ENCODE peak calls at places on chromosomes 6 and 20, in nine cellular contexts. One of them, this sample, is unnamed.
A peak's percentile ranks its signal among the peaks of the same experiment; 100 is the strongest.

GRCh38 chr6:3518356-3518841 is 61.5 kb upstream of the SLC22A23 start:
- DNase-seq in H9: peak; percentile 43
- DNase-seq in LoVo: peak; percentile 83
- DNase-seq in naive B cell: no peak
- DNase-seq in choroid plexus epithelial cell: peak; percentile 43
- DNase-seq in brain microvascular endothelial cell: no peak
- DNase-seq in activated naive CD4-positive, alpha-beta T cell treated with Interleukin-2 at 50 U/mL for 16 hours: no peak
- DNase-seq in Daoy: peak; percentile 89
- DNase-seq in stimulated activated CD8-positive, alpha-beta memory T cell treated with anti-CD3 and anti-CD28 coated beads, Interleukin-15, amount 100 ng/mL, for 24 hours: no peak
- DNase-seq in this sample: no peak

GRCh38 chr6:42239333-42239732 is 21.7 kb upstream of the MRPS10 start:
- DNase-seq in choroid plexus epithelial cell: peak; percentile 42
- DNase-seq in Daoy: peak; percentile 58
- DNase-seq in H9: no peak
- DNase-seq in activated naive CD4-positive, alpha-beta T cell treated with Interleukin-2 at 50 U/mL for 16 hours: no peak
- DNase-seq in LoVo: peak; percentile 65
- DNase-seq in brain microvascular endothelial cell: no peak
- DNase-seq in naive B cell: no peak
- DNase-seq in stimulated activated CD8-positive, alpha-beta memory T cell treated with anti-CD3 and anti-CD28 coated beads, Interleukin-15, amount 100 ng/mL, for 24 hours: no peak
- DNase-seq in this sample: no peak

GRCh38 chr6:71979911-71980310 is 93.6 kb downstream of the RIMS1 start:
- DNase-seq in choroid plexus epithelial cell: no peak
- DNase-seq in stimulated activated CD8-positive, alpha-beta memory T cell treated with anti-CD3 and anti-CD28 coated beads, Interleukin-15, amount 100 ng/mL, for 24 hours: no peak
- DNase-seq in H9: no peak
- DNase-seq in activated naive CD4-positive, alpha-beta T cell treated with Interleukin-2 at 50 U/mL for 16 hours: no peak
- DNase-seq in LoVo: no peak
- DNase-seq in Daoy: peak; percentile 15
- DNase-seq in naive B cell: no peak
- DNase-seq in brain microvascular endothelial cell: no peak
- DNase-seq in this sample: no peak

GRCh38 chr6:2919401-2919800 is 16.3 kb upstream of the SERPINB9 start:
- DNase-seq in brain microvascular endothelial cell: no peak
- DNase-seq in naive B cell: no peak
- DNase-seq in Daoy: no peak
- DNase-seq in stimulated activated CD8-positive, alpha-beta memory T cell treated with anti-CD3 and anti-CD28 coated beads, Interleukin-15, amount 100 ng/mL, for 24 hours: no peak
- DNase-seq in LoVo: no peak
- DNase-seq in activated naive CD4-positive, alpha-beta T cell treated with Interleukin-2 at 50 U/mL for 16 hours: no peak
- DNase-seq in choroid plexus epithelial cell: no peak
- DNase-seq in H9: peak; percentile 24
- DNase-seq in this sample: no peak

GRCh38 chr20:2234788-2235187 is 61.0 kb upstream of the TGM3 start:
- DNase-seq in activated naive CD4-positive, alpha-beta T cell treated with Interleukin-2 at 50 U/mL for 16 hours: no peak
- DNase-seq in stimulated activated CD8-positive, alpha-beta memory T cell treated with anti-CD3 and anti-CD28 coated beads, Interleukin-15, amount 100 ng/mL, for 24 hours: no peak
- DNase-seq in H9: peak; percentile 68
- DNase-seq in LoVo: no peak
- DNase-seq in Daoy: peak; percentile 32
- DNase-seq in naive B cell: no peak
- DNase-seq in brain microvascular endothelial cell: no peak
- DNase-seq in choroid plexus epithelial cell: peak; percentile 6
- DNase-seq in this sample: no peak

GRCh38 chr6:42387336-42387735 is 64.4 kb downstream of the TRERF1 start:
- DNase-seq in choroid plexus epithelial cell: no peak
- DNase-seq in H9: no peak
- DNase-seq in activated naive CD4-positive, alpha-beta T cell treated with Interleukin-2 at 50 U/mL for 16 hours: peak; percentile 64
- DNase-seq in LoVo: no peak
- DNase-seq in brain microvascular endothelial cell: no peak
- DNase-seq in Daoy: peak; percentile 36
- DNase-seq in naive B cell: no peak
- DNase-seq in stimulated activated CD8-positive, alpha-beta memory T cell treated with anti-CD3 and anti-CD28 coated beads, Interleukin-15, amount 100 ng/mL, for 24 hours: no peak
- DNase-seq in this sample: no peak

GRCh38 chr6:33213166-33213988 is 5.1 kb downstream of the RING1 start:
- DNase-seq in activated naive CD4-positive, alpha-beta T cell treated with Interleukin-2 at 50 U/mL for 16 hours: no peak
- DNase-seq in H9: no peak
- DNase-seq in naive B cell: peak; percentile 21
- DNase-seq in Daoy: peak; percentile 46
- DNase-seq in stimulated activated CD8-positive, alpha-beta memory T cell treated with anti-CD3 and anti-CD28 coated beads, Interleukin-15, amount 100 ng/mL, for 24 hours: no peak
- DNase-seq in brain microvascular endothelial cell: no peak
- DNase-seq in LoVo: no peak
- DNase-seq in choroid plexus epithelial cell: no peak
- DNase-seq in this sample: no peak

GRCh38 chr20:15060265-15061060 is 723.1 kb upstream of the FLRT3 start:
- DNase-seq in choroid plexus epithelial cell: no peak
- DNase-seq in naive B cell: no peak
- DNase-seq in brain microvascular endothelial cell: no peak
- DNase-seq in activated naive CD4-positive, alpha-beta T cell treated with Interleukin-2 at 50 U/mL for 16 hours: no peak
- DNase-seq in Daoy: no peak
- DNase-seq in LoVo: no peak
- DNase-seq in stimulated activated CD8-positive, alpha-beta memory T cell treated with anti-CD3 and anti-CD28 coated beads, Interleukin-15, amount 100 ng/mL, for 24 hours: no peak
- DNase-seq in H9: no peak
- DNase-seq in this sample: no peak

GRCh38 chr6:97440590-97441176 is 157.7 kb upstream of the MMS22L start:
- DNase-seq in H9: peak; percentile 55
- DNase-seq in brain microvascular endothelial cell: peak; percentile 42
- DNase-seq in choroid plexus epithelial cell: peak; percentile 63
- DNase-seq in stimulated activated CD8-positive, alpha-beta memory T cell treated with anti-CD3 and anti-CD28 coated beads, Interleukin-15, amount 100 ng/mL, for 24 hours: no peak
- DNase-seq in activated naive CD4-positive, alpha-beta T cell treated with Interleukin-2 at 50 U/mL for 16 hours: no peak
- DNase-seq in Daoy: peak; percentile 46
- DNase-seq in naive B cell: no peak
- DNase-seq in LoVo: peak; percentile 2
- DNase-seq in this sample: peak; percentile 91

GRCh38 chr20:19840111-19840705 is 82.2 kb downstream of the RIN2 start:
- DNase-seq in choroid plexus epithelial cell: no peak
- DNase-seq in stimulated activated CD8-positive, alpha-beta memory T cell treated with anti-CD3 and anti-CD28 coated beads, Interleukin-15, amount 100 ng/mL, for 24 hours: no peak
- DNase-seq in LoVo: peak; percentile 51
- DNase-seq in Daoy: no peak
- DNase-seq in naive B cell: no peak
- DNase-seq in brain microvascular endothelial cell: no peak
- DNase-seq in activated naive CD4-positive, alpha-beta T cell treated with Interleukin-2 at 50 U/mL for 16 hours: no peak
- DNase-seq in H9: no peak
- DNase-seq in this sample: no peak

GRCh38 chr6:5333653-5334052 is 72.3 kb downstream of the FARS2 start:
- DNase-seq in activated naive CD4-positive, alpha-beta T cell treated with Interleukin-2 at 50 U/mL for 16 hours: no peak
- DNase-seq in H9: no peak
- DNase-seq in stimulated activated CD8-positive, alpha-beta memory T cell treated with anti-CD3 and anti-CD28 coated beads, Interleukin-15, amount 100 ng/mL, for 24 hours: no peak
- DNase-seq in brain microvascular endothelial cell: no peak
- DNase-seq in Daoy: peak; percentile 9
- DNase-seq in LoVo: no peak
- DNase-seq in choroid plexus epithelial cell: no peak
- DNase-seq in naive B cell: no peak
- DNase-seq in this sample: no peak

GRCh38 chr20:17556842-17557674 is 12.8 kb upstream of the DSTN start:
- DNase-seq in brain microvascular endothelial cell: no peak
- DNase-seq in choroid plexus epithelial cell: no peak
- DNase-seq in stimulated activated CD8-positive, alpha-beta memory T cell treated with anti-CD3 and anti-CD28 coated beads, Interleukin-15, amount 100 ng/mL, for 24 hours: no peak
- DNase-seq in Daoy: peak; percentile 65
- DNase-seq in LoVo: peak; percentile 8
- DNase-seq in naive B cell: no peak
- DNase-seq in activated naive CD4-positive, alpha-beta T cell treated with Interleukin-2 at 50 U/mL for 16 hours: no peak
- DNase-seq in H9: peak; percentile 38
- DNase-seq in this sample: peak; percentile 7

GRCh38 chr20:62149532-62150235 is 6.1 kb downstream of the SS18L1 start:
- DNase-seq in choroid plexus epithelial cell: peak; percentile 67
- DNase-seq in Daoy: no peak
- DNase-seq in activated naive CD4-positive, alpha-beta T cell treated with Interleukin-2 at 50 U/mL for 16 hours: no peak
- DNase-seq in stimulated activated CD8-positive, alpha-beta memory T cell treated with anti-CD3 and anti-CD28 coated beads, Interleukin-15, amount 100 ng/mL, for 24 hours: no peak
- DNase-seq in naive B cell: no peak
- DNase-seq in brain microvascular endothelial cell: no peak
- DNase-seq in H9: peak; percentile 62
- DNase-seq in LoVo: no peak
- DNase-seq in this sample: no peak

GRCh38 chr6:156421933-156422332 is 355.2 kb upstream of the ARID1B start:
- DNase-seq in activated naive CD4-positive, alpha-beta T cell treated with Interleukin-2 at 50 U/mL for 16 hours: no peak
- DNase-seq in brain microvascular endothelial cell: no peak
- DNase-seq in choroid plexus epithelial cell: no peak
- DNase-seq in stimulated activated CD8-positive, alpha-beta memory T cell treated with anti-CD3 and anti-CD28 coated beads, Interleukin-15, amount 100 ng/mL, for 24 hours: no peak
- DNase-seq in LoVo: no peak
- DNase-seq in H9: no peak
- DNase-seq in naive B cell: no peak
- DNase-seq in Daoy: no peak
- DNase-seq in this sample: no peak

GRCh38 chr6:16415677-16416076 is 177.3 kb downstream of the GMPR start:
- DNase-seq in naive B cell: no peak
- DNase-seq in Daoy: no peak
- DNase-seq in H9: no peak
- DNase-seq in choroid plexus epithelial cell: no peak
- DNase-seq in stimulated activated CD8-positive, alpha-beta memory T cell treated with anti-CD3 and anti-CD28 coated beads, Interleukin-15, amount 100 ng/mL, for 24 hours: no peak
- DNase-seq in LoVo: no peak
- DNase-seq in brain microvascular endothelial cell: no peak
- DNase-seq in activated naive CD4-positive, alpha-beta T cell treated with Interleukin-2 at 50 U/mL for 16 hours: no peak
- DNase-seq in this sample: no peak

GRCh38 chr6:169190144-169190584 is 63.5 kb downstream of the THBS2 start:
- DNase-seq in naive B cell: no peak
- DNase-seq in brain microvascular endothelial cell: peak; percentile 83
- DNase-seq in H9: no peak
- DNase-seq in activated naive CD4-positive, alpha-beta T cell treated with Interleukin-2 at 50 U/mL for 16 hours: no peak
- DNase-seq in stimulated activated CD8-positive, alpha-beta memory T cell treated with anti-CD3 and anti-CD28 coated beads, Interleukin-15, amount 100 ng/mL, for 24 hours: no peak
- DNase-seq in choroid plexus epithelial cell: peak; percentile 89
- DNase-seq in Daoy: peak; percentile 41
- DNase-seq in LoVo: no peak
- DNase-seq in this sample: no peak

GRCh38 chr6:167568407-167569024 is 243.6 kb downstream of the TTLL2 start:
- DNase-seq in LoVo: no peak
- DNase-seq in H9: no peak
- DNase-seq in stimulated activated CD8-positive, alpha-beta memory T cell treated with anti-CD3 and anti-CD28 coated beads, Interleukin-15, amount 100 ng/mL, for 24 hours: no peak
- DNase-seq in naive B cell: no peak
- DNase-seq in activated naive CD4-positive, alpha-beta T cell treated with Interleukin-2 at 50 U/mL for 16 hours: no peak
- DNase-seq in brain microvascular endothelial cell: no peak
- DNase-seq in Daoy: no peak
- DNase-seq in choroid plexus epithelial cell: no peak
- DNase-seq in this sample: no peak

GRCh38 chr20:58097943-58098342 is 130.5 kb downstream of the ANKRD60 start:
- DNase-seq in choroid plexus epithelial cell: no peak
- DNase-seq in LoVo: no peak
- DNase-seq in Daoy: no peak
- DNase-seq in H9: no peak
- DNase-seq in naive B cell: no peak
- DNase-seq in brain microvascular endothelial cell: no peak
- DNase-seq in activated naive CD4-positive, alpha-beta T cell treated with Interleukin-2 at 50 U/mL for 16 hours: no peak
- DNase-seq in stimulated activated CD8-positive, alpha-beta memory T cell treated with anti-CD3 and anti-CD28 coated beads, Interleukin-15, amount 100 ng/mL, for 24 hours: no peak
- DNase-seq in this sample: no peak

GRCh38 chr6:137150072-137150471 is 23.4 kb downstream of the IL22RA2 start:
- DNase-seq in Daoy: no peak
- DNase-seq in brain microvascular endothelial cell: no peak
- DNase-seq in choroid plexus epithelial cell: no peak
- DNase-seq in naive B cell: peak; percentile 21
- DNase-seq in H9: no peak
- DNase-seq in stimulated activated CD8-positive, alpha-beta memory T cell treated with anti-CD3 and anti-CD28 coated beads, Interleukin-15, amount 100 ng/mL, for 24 hours: no peak
- DNase-seq in LoVo: no peak
- DNase-seq in activated naive CD4-positive, alpha-beta T cell treated with Interleukin-2 at 50 U/mL for 16 hours: no peak
- DNase-seq in this sample: no peak

GRCh38 chr6:100479180-100480035 is 14.7 kb upstream of the SIM1 start:
- DNase-seq in Daoy: peak; percentile 22
- DNase-seq in activated naive CD4-positive, alpha-beta T cell treated with Interleukin-2 at 50 U/mL for 16 hours: no peak
- DNase-seq in naive B cell: no peak
- DNase-seq in stimulated activated CD8-positive, alpha-beta memory T cell treated with anti-CD3 and anti-CD28 coated beads, Interleukin-15, amount 100 ng/mL, for 24 hours: no peak
- DNase-seq in brain microvascular endothelial cell: no peak
- DNase-seq in LoVo: peak; percentile 42
- DNase-seq in choroid plexus epithelial cell: peak; percentile 71
- DNase-seq in H9: no peak
- DNase-seq in this sample: peak; percentile 47

GRCh38 chr6:37456816-37457560 is 24.0 kb downstream of the CMTR1 start:
- DNase-seq in H9: no peak
- DNase-seq in activated naive CD4-positive, alpha-beta T cell treated with Interleukin-2 at 50 U/mL for 16 hours: no peak
- DNase-seq in brain microvascular endothelial cell: peak; percentile 40
- DNase-seq in Daoy: peak; percentile 83
- DNase-seq in naive B cell: no peak
- DNase-seq in LoVo: no peak
- DNase-seq in stimulated activated CD8-positive, alpha-beta memory T cell treated with anti-CD3 and anti-CD28 coated beads, Interleukin-15, amount 100 ng/mL, for 24 hours: no peak
- DNase-seq in choroid plexus epithelial cell: peak; percentile 56
- DNase-seq in this sample: no peak

GRCh38 chr6:111237757-111238260 is 150.5 kb downstream of the SLC16A10 start:
- DNase-seq in choroid plexus epithelial cell: no peak
- DNase-seq in Daoy: no peak
- DNase-seq in activated naive CD4-positive, alpha-beta T cell treated with Interleukin-2 at 50 U/mL for 16 hours: no peak
- DNase-seq in H9: no peak
- DNase-seq in brain microvascular endothelial cell: no peak
- DNase-seq in stimulated activated CD8-positive, alpha-beta memory T cell treated with anti-CD3 and anti-CD28 coated beads, Interleukin-15, amount 100 ng/mL, for 24 hours: no peak
- DNase-seq in LoVo: no peak
- DNase-seq in naive B cell: no peak
- DNase-seq in this sample: no peak

GRCh38 chr6:4372866-4373265 is 237.5 kb upstream of the ECI2 start:
- DNase-seq in activated naive CD4-positive, alpha-beta T cell treated with Interleukin-2 at 50 U/mL for 16 hours: no peak
- DNase-seq in H9: no peak
- DNase-seq in LoVo: no peak
- DNase-seq in naive B cell: no peak
- DNase-seq in stimulated activated CD8-positive, alpha-beta memory T cell treated with anti-CD3 and anti-CD28 coated beads, Interleukin-15, amount 100 ng/mL, for 24 hours: no peak
- DNase-seq in Daoy: no peak
- DNase-seq in brain microvascular endothelial cell: no peak
- DNase-seq in choroid plexus epithelial cell: no peak
- DNase-seq in this sample: no peak

GRCh38 chr20:5991623-5992441 is 41.4 kb downstream of the MCM8 start:
- DNase-seq in LoVo: peak; percentile 54
- DNase-seq in naive B cell: no peak
- DNase-seq in stimulated activated CD8-positive, alpha-beta memory T cell treated with anti-CD3 and anti-CD28 coated beads, Interleukin-15, amount 100 ng/mL, for 24 hours: no peak
- DNase-seq in brain microvascular endothelial cell: peak; percentile 50
- DNase-seq in activated naive CD4-positive, alpha-beta T cell treated with Interleukin-2 at 50 U/mL for 16 hours: no peak
- DNase-seq in Daoy: no peak
- DNase-seq in H9: no peak
- DNase-seq in choroid plexus epithelial cell: peak; percentile 52
- DNase-seq in this sample: no peak

GRCh38 chr6:108734336-108734922 is 113.8 kb upstream of the ARMC2 start:
- DNase-seq in LoVo: no peak
- DNase-seq in stimulated activated CD8-positive, alpha-beta memory T cell treated with anti-CD3 and anti-CD28 coated beads, Interleukin-15, amount 100 ng/mL, for 24 hours: no peak
- DNase-seq in brain microvascular endothelial cell: no peak
- DNase-seq in choroid plexus epithelial cell: no peak
- DNase-seq in activated naive CD4-positive, alpha-beta T cell treated with Interleukin-2 at 50 U/mL for 16 hours: no peak
- DNase-seq in H9: no peak
- DNase-seq in naive B cell: no peak
- DNase-seq in Daoy: no peak
- DNase-seq in this sample: no peak

GRCh38 chr6:161442381-161442858 is 168.6 kb upstream of the AGPAT4 start:
- DNase-seq in naive B cell: no peak
- DNase-seq in Daoy: no peak
- DNase-seq in LoVo: no peak
- DNase-seq in activated naive CD4-positive, alpha-beta T cell treated with Interleukin-2 at 50 U/mL for 16 hours: no peak
- DNase-seq in choroid plexus epithelial cell: no peak
- DNase-seq in brain microvascular endothelial cell: no peak
- DNase-seq in stimulated activated CD8-positive, alpha-beta memory T cell treated with anti-CD3 and anti-CD28 coated beads, Interleukin-15, amount 100 ng/mL, for 24 hours: no peak
- DNase-seq in H9: no peak
- DNase-seq in this sample: no peak

GRCh38 chr6:5507056-5507722 is 245.9 kb downstream of the FARS2 start:
- DNase-seq in LoVo: no peak
- DNase-seq in activated naive CD4-positive, alpha-beta T cell treated with Interleukin-2 at 50 U/mL for 16 hours: no peak
- DNase-seq in brain microvascular endothelial cell: no peak
- DNase-seq in choroid plexus epithelial cell: no peak
- DNase-seq in stimulated activated CD8-positive, alpha-beta memory T cell treated with anti-CD3 and anti-CD28 coated beads, Interleukin-15, amount 100 ng/mL, for 24 hours: no peak
- DNase-seq in Daoy: no peak
- DNase-seq in naive B cell: peak; percentile 35
- DNase-seq in H9: no peak
- DNase-seq in this sample: no peak

GRCh38 chr6:155452576-155452975 is 3.1 kb downstream of the NOX3 start:
- DNase-seq in Daoy: no peak
- DNase-seq in LoVo: no peak
- DNase-seq in brain microvascular endothelial cell: no peak
- DNase-seq in activated naive CD4-positive, alpha-beta T cell treated with Interleukin-2 at 50 U/mL for 16 hours: no peak
- DNase-seq in stimulated activated CD8-positive, alpha-beta memory T cell treated with anti-CD3 and anti-CD28 coated beads, Interleukin-15, amount 100 ng/mL, for 24 hours: no peak
- DNase-seq in choroid plexus epithelial cell: no peak
- DNase-seq in naive B cell: no peak
- DNase-seq in H9: no peak
- DNase-seq in this sample: no peak

GRCh38 chr6:90288404-90288803 is 8.2 kb downstream of the BACH2 start:
- DNase-seq in brain microvascular endothelial cell: peak; percentile 16
- DNase-seq in LoVo: no peak
- DNase-seq in choroid plexus epithelial cell: peak; percentile 50
- DNase-seq in stimulated activated CD8-positive, alpha-beta memory T cell treated with anti-CD3 and anti-CD28 coated beads, Interleukin-15, amount 100 ng/mL, for 24 hours: no peak
- DNase-seq in activated naive CD4-positive, alpha-beta T cell treated with Interleukin-2 at 50 U/mL for 16 hours: no peak
- DNase-seq in Daoy: peak; percentile 16
- DNase-seq in H9: no peak
- DNase-seq in naive B cell: no peak
- DNase-seq in this sample: no peak